ENCODE peak calls at places on chromosomes 12 and 14, in five cellular contexts. T is SW 1271; K is CD8-positive, alpha-beta memory T cell; N is stimulated activated CD4-positive, alpha-beta T cell treated with anti-CD3 and anti-CD28 coated beads, Interleukin-12 subunit alpha, Interleukin-12 subunit beta, amount 100 ng/mL, for 4 hours; X is left lung. W is an unnamed sample.

GRCh38 chr12:13179159-13180074 is 17.1 kb upstream of the EMP1 start:
- DNase-seq in T (no peak), X (no peak), K (peak; percentile 38), N (peak; percentile 50), W (peak; percentile 55)

GRCh38 chr12:72271401-72271740 is 799 bp upstream of the TRHDE start:
- DNase-seq in T (no peak), X (no peak), N (no peak), K (no peak), W (peak; percentile 49)

GRCh38 chr14:76377675-76378074 is 1.7 kb downstream of the ESRRB start:
- DNase-seq in T (no peak), X (no peak), N (no peak), K (no peak), W (no peak)

GRCh38 chr12:124289634-124290600 is 5.0 kb upstream of the RFLNA start:
- DNase-seq in X (peak; percentile 53), T (no peak), K (no peak), N (no peak), W (peak; percentile 24)

GRCh38 chr12:41531147-41531829 is 343.2 kb downstream of the PDZRN4 start:
- DNase-seq in X (no peak), K (no peak), N (no peak), T (no peak), W (no peak)

GRCh38 chr14:69314327-69314726 is 54.4 kb downstream of the GALNT16 start:
- DNase-seq in X (no peak), K (no peak), N (no peak), T (no peak), W (no peak)

GRCh38 chr12:85529896-85530295 is 249.9 kb downstream of the ALX1 start:
- DNase-seq in X (no peak), N (no peak), T (no peak), K (no peak), W (no peak)

GRCh38 chr12:7512528-7512927 is 9.0 kb upstream of the CD163 start:
- DNase-seq in K (no peak), T (peak; percentile 27), X (peak; percentile 64), N (no peak), W (peak; percentile 86)

GRCh38 chr12:52400906-52401305 is 5.2 kb downstream of the KRT82 start:
- DNase-seq in K (no peak), X (no peak), N (no peak), T (no peak), W (no peak)

GRCh38 chr12:53223391-53224267 is 8.4 kb downstream of the RARG start:
- DNase-seq in T (no peak), X (no peak), N (no peak), K (no peak), W (peak; percentile 55)

GRCh38 chr12:30047499-30048262 is 263.9 kb upstream of the TMTC1 start:
- DNase-seq in T (no peak), N (no peak), X (no peak), K (no peak), W (no peak)

GRCh38 chr14:101174980-101175606 is 271.6 kb upstream of the RTL1 start:
- DNase-seq in X (peak; percentile 31), K (no peak), T (no peak), N (no peak), W (no peak)

GRCh38 chr14:73754911-73755360 is 40.8 kb upstream of the PNMA1 start:
- DNase-seq in X (no peak), T (no peak), K (no peak), N (no peak), W (peak; percentile 43)

GRCh38 chr12:110371408-110372055 is 32.0 kb downstream of the ANAPC7 start:
- DNase-seq in K (no peak), X (peak; percentile 80), N (no peak), T (no peak), W (no peak)

GRCh38 chr14:98960617-98961013 is 311.4 kb downstream of the BCL11B start:
- DNase-seq in T (no peak), X (no peak), N (no peak), K (no peak), W (no peak)

GRCh38 chr14:47186491-47186890 is 488.9 kb downstream of the MDGA2 start:
- DNase-seq in T (no peak), X (no peak), N (no peak), K (no peak), W (no peak)

GRCh38 chr12:15788266-15789214 is 648 bp downstream of the EPS8 start:
- DNase-seq in X (peak; percentile 44), T (no peak), N (peak; percentile 2), K (no peak), W (peak; percentile 53)

GRCh38 chr12:117328556-117329100 is 32.8 kb downstream of the NOS1 start:
- DNase-seq in K (no peak), X (no peak), N (no peak), T (no peak), W (no peak)

GRCh38 chr14:100440207-100440631 is 117.1 kb downstream of the SLC25A47 start:
- DNase-seq in T (peak; percentile 26), X (peak; percentile 68), N (peak; percentile 21), K (peak; percentile 38), W (peak; percentile 49)

GRCh38 chr12:108318472-108319275 is 20.4 kb downstream of the CMKLR1 start:
- DNase-seq in K (no peak), X (no peak), T (no peak), N (no peak), W (no peak)

GRCh38 chr14:33914676-33915516 is 36.0 kb downstream of the EGLN3 start:
- DNase-seq in X (no peak), T (peak; percentile 46), K (no peak), N (no peak), W (no peak)

GRCh38 chr12:56884421-56884820 is 49.8 kb downstream of the SDR9C7 start:
- DNase-seq in X (no peak), T (no peak), K (no peak), N (no peak), W (no peak)

GRCh38 chr14:75543786-75544185 is 21.5 kb downstream of the BATF start:
- DNase-seq in N (no peak), K (no peak), T (no peak), X (no peak), W (no peak)

GRCh38 chr12:52778833-52779232 is 1.7 kb upstream of the KRT76 start:
- DNase-seq in T (no peak), K (no peak), X (no peak), N (no peak), W (no peak)

GRCh38 chr12:26278266-26278665 is 82.9 kb downstream of the SSPN start:
- DNase-seq in X (no peak), N (no peak), T (no peak), K (no peak), W (no peak)

GRCh38 chr12:47407730-47408129 is 298.1 kb downstream of the RPAP3 start:
- DNase-seq in K (no peak), N (no peak), T (no peak), X (no peak), W (no peak)

GRCh38 chr14:93318927-93319326 is 13.9 kb downstream of the BTBD7 start:
- DNase-seq in T (no peak), X (no peak), K (no peak), N (no peak), W (peak; percentile 49)

GRCh38 chr12:115096673-115097349 is 412.8 kb upstream of the TBX3 start:
- DNase-seq in X (no peak), N (no peak), K (no peak), T (no peak), W (peak; percentile 31)

GRCh38 chr12:65911321-65911720 is 87.0 kb downstream of the HMGA2 start:
- DNase-seq in K (no peak), T (no peak), X (no peak), N (no peak), W (peak; percentile 35)

W was measured in fibroblast of gingiva.